ENCODE peak calls at places on chromosomes 5 and 9, in seven cellular contexts. O is upper lobe of left lung, X is A549, M is HCT116, W is heart left ventricle, H is IMR-90, V is ovary. A is an unnamed sample. For H3K4me1, the result is how much of the 10 kb centered on the place peaks cover.

GRCh38 chr9:99253772-99254431 is 31.8 kb downstream of the SEC61B start:
- DNase-seq in X (no peak), W (no peak), M (no peak), O (no peak), H (no peak), V (no peak), A (no peak)

GRCh38 chr5:41927604-41928003 is 2.5 kb downstream of the FBXO4 start:
- DNase-seq in M (no peak), X (no peak), W (no peak), O (no peak), V (no peak), H (no peak), A (no peak)

GRCh38 chr5:171757853-171758535 is 27.6 kb upstream of the SMIM23 start:
- DNase-seq in O (no peak), W (no peak), M (peak), H (peak), V (no peak), X (peak), A (no peak)

GRCh38 chr9:94973491-94973941 is 247.0 kb downstream of the AOPEP start:
- DNase-seq in M (no peak), X (no peak), O (no peak), H (peak), W (no peak), V (no peak), A (no peak)

GRCh38 chr9:93071464-93071863 is 13.0 kb downstream of the SUSD3 start:
- DNase-seq in H (peak), X (peak), V (peak), O (no peak), W (no peak), M (peak), A (no peak)

GRCh38 chr9:104209387-104209786 is 115.3 kb downstream of the SMC2 start:
- DNase-seq in X (no peak), W (no peak), M (no peak), V (no peak), O (no peak), H (no peak), A (no peak)

GRCh38 chr9:95505676-95506437 is 10.9 kb downstream of the PTCH1 start:
- DNase-seq in H (peak), O (no peak), X (peak), W (peak), M (no peak), V (peak), A (no peak)

GRCh38 chr5:114362977-114363721 is 1.3 kb downstream of the KCNN2 start:
- DNase-seq in X (peak), W (no peak), O (no peak), V (peak), M (no peak), H (peak), A (no peak)

GRCh38 chr5:94524841-94525697 is 93.3 kb downstream of the KIAA0825 start:
- DNase-seq in X (peak), V (no peak), W (no peak), O (no peak), H (peak), M (peak), A (no peak)

GRCh38 chr9:117734082-117734481 is 29.9 kb downstream of the TLR4 start:
- DNase-seq in W (no peak), M (no peak), X (no peak), O (no peak), H (no peak), V (no peak), A (no peak)

GRCh38 chr9:21996438-21996837 is 1.8 kb downstream of the CDKN2B-AS1 start:
- DNase-seq in W (no peak), V (no peak), O (no peak), H (no peak), M (no peak), X (no peak), A (no peak)

GRCh38 chr5:122153230-122153629 is 23.9 kb downstream of the ZNF474 start:
- DNase-seq in H (peak), V (no peak), W (no peak), X (no peak), O (no peak), M (no peak), A (no peak)

GRCh38 chr9:2639786-2640185 is 18.2 kb downstream of the VLDLR start:
- DNase-seq in M (no peak), V (no peak), H (no peak), X (no peak), O (no peak), W (no peak), A (no peak)

GRCh38 chr5:132456553-132457361 is 33.8 kb downstream of the IRF1 start:
- DNase-seq in M (no peak), W (peak), H (no peak), O (peak), V (no peak), X (no peak), A (no peak)

GRCh38 chr5:112479418-112479817 is 60.3 kb upstream of the EPB41L4A start:
- DNase-seq in M (no peak), O (no peak), W (no peak), V (no peak), X (no peak), H (peak), A (no peak)

GRCh38 chr5:131265318-131265803 is 1.5 kb downstream of the CDC42SE2 start:
- DNase-seq in X (peak), O (no peak), V (no peak), M (peak), H (peak), W (no peak), A (no peak)

GRCh38 chr5:83563631-83564030 is 92.1 kb downstream of the VCAN start:
- DNase-seq in W (no peak), V (no peak), X (no peak), O (no peak), H (no peak), M (no peak), A (no peak)

GRCh38 chr9:114925672-114926071 is 4.7 kb downstream of the TNFSF8 start:
- DNase-seq in V (no peak), H (no peak), M (no peak), W (no peak), X (no peak), O (no peak), A (no peak)

GRCh38 chr5:24245821-24246220 is 399.0 kb downstream of the CDH10 start:
- DNase-seq in O (no peak), W (no peak), X (no peak), H (no peak), V (no peak), M (no peak), A (no peak)

GRCh38 chr5:59356813-59357381 is 536.6 kb downstream of the PDE4D start:
- DNase-seq in M (no peak), X (peak), O (peak), H (no peak), W (peak), V (peak), A (no peak)

GRCh38 chr9:33708441-33708840 is 86.9 kb upstream of the PRSS3 start:
- DNase-seq in W (no peak), H (no peak), M (no peak), V (no peak), O (no peak), X (no peak), A (no peak)

GRCh38 chr9:72897069-72897649 is 55.7 kb downstream of the ALDH1A1 start:
- DNase-seq in M (no peak), O (no peak), V (no peak), W (no peak), H (no peak), X (no peak), A (no peak)

GRCh38 chr9:83625120-83625710 is 2.3 kb downstream of the IDNK start:
- DNase-seq in W (no peak), X (no peak), H (no peak), O (no peak), V (no peak), M (no peak), A (no peak)

GRCh38 chr9:114107286-114108001 is 8.4 kb upstream of the KIF12 start:
- DNase-seq in X (no peak), H (no peak), M (no peak), V (no peak), W (no peak), O (no peak), A (no peak)

GRCh38 chr9:61670616-61671015 is 480.8 kb downstream of the SPATA31A7 start:
- DNase-seq in H (no peak), O (no peak), W (no peak), X (no peak), M (no peak), V (no peak), A (peak)

GRCh38 chr5:168947212-168947868 is 353.6 kb downstream of the SLIT3 start:
- DNase-seq in W (no peak), M (no peak), O (peak), H (peak), V (peak), X (peak), A (no peak)

GRCh38 chr5:164663223-164663989 is 1158.0 kb downstream of the MAT2B start:
- DNase-seq in W (no peak), O (no peak), X (no peak), H (peak), V (no peak), M (no peak), A (no peak)

GRCh38 chr9:81076131-81076530 is 613.2 kb downstream of the TLE1 start:
- DNase-seq in H (no peak), M (no peak), V (no peak), W (no peak), O (no peak), X (no peak), A (no peak)

GRCh38 chr5:41772071-41772470 is 98.2 kb downstream of the OXCT1 start:
- DNase-seq in O (no peak), H (peak), M (no peak), X (no peak), W (no peak), V (no peak), A (no peak)

GRCh38 chr9:26604076-26604662 is 288.4 kb downstream of the CAAP1 start:
- DNase-seq in W (no peak), M (no peak), V (no peak), H (no peak), O (no peak), X (no peak), A (no peak)

GRCh38 chr9:136581614-136582447 is 36.0 kb upstream of the NOTCH1 start:
- DNase-seq in H (no peak), W (no peak), X (no peak), O (no peak), V (no peak), M (no peak), A (no peak)

GRCh38 chr9:94639045-94639995 is at the start of gene FBP1:
- DNase-seq in O (peak), W (peak), H (no peak), M (no peak), V (peak), X (no peak), A (no peak)

GRCh38 chr5:136734638-136735037 is 369.3 kb upstream of the TRPC7 start:
- DNase-seq in X (no peak), O (no peak), W (no peak), M (no peak), V (no peak), H (no peak), A (no peak)

GRCh38 chr5:68379275-68380026 is 163.9 kb downstream of the PIK3R1 start:
- DNase-seq in X (no peak), O (no peak), V (no peak), W (no peak), H (no peak), M (no peak), A (no peak)

GRCh38 chr9:35726876-35727438 is 5.0 kb downstream of the TLN1 start:
- DNase-seq in V (no peak), W (peak), M (no peak), O (peak), H (peak), X (peak), A (no peak)
- H3K4me1 ChIP-seq in V (under half), W (half or more), M (under half), O (half or more), H (under half), X (under half), A (half or more)

GRCh38 chr5:434443-435146 is 8.4 kb upstream of the EXOC3 start:
- DNase-seq in V (peak), O (no peak), H (no peak), X (no peak), M (no peak), W (no peak), A (no peak)

GRCh38 chr5:435156-435790 is 7.7 kb upstream of the EXOC3 start:
- DNase-seq in H (no peak), W (no peak), X (no peak), M (no peak), V (peak), O (no peak), A (no peak)

GRCh38 chr5:437281-437771 is 5.7 kb upstream of the EXOC3 start:
- DNase-seq in X (no peak), O (no peak), H (no peak), M (no peak), W (no peak), V (no peak), A (no peak)

GRCh38 chr5:436641-436975 is 6.4 kb upstream of the EXOC3 start:
- DNase-seq in H (no peak), X (no peak), O (no peak), W (no peak), M (no peak), V (no peak), A (no peak)

GRCh38 chr5:435961-436640 is 6.9 kb upstream of the EXOC3 start:
- DNase-seq in M (no peak), O (no peak), W (no peak), X (peak), H (peak), V (no peak), A (no peak)
- TF ChIP-seq POLR2A in M (no peak), O (no peak), W (no peak), X (no peak), H (no peak), V (no peak), A (no peak)

DNA sequence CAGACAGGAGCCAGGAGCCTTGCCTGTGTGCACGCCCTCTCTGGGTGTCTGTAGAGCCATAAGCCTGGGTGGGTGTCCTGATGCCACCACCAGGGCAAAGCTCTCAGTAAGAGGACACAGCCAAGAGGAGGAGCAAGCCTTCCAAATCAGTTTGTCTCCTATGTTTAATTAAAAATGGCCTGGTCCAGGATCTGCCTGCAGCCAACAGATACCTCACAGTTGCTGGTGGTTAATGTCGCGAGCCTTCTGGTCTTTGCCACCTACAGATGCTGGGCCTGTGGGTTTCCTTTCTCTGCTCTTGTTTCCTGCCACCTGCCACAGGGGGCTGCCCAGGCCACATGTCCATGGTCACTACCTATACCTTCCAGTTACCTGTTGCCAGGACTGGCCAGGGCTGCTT is 56.9 kb downstream of the SYK start:
- DNase-seq in O (no peak), H (no peak), W (peak), X (no peak), V (no peak), M (no peak), A (no peak)
- H3K4me1 ChIP-seq in O (under half), H (under half), W (under half), X (under half), V (under half), M (under half), A (under half)

GRCh38 chr5:126448720-126449119 is 25.5 kb downstream of the GRAMD2B start:
- DNase-seq in O (no peak), W (no peak), X (no peak), V (no peak), M (no peak), H (no peak), A (no peak)

GRCh38 chr5:126452477-126452876 is 29.3 kb downstream of the GRAMD2B start:
- DNase-seq in W (no peak), M (no peak), V (no peak), O (no peak), X (no peak), H (peak), A (no peak)

GRCh38 chr5:126450388-126450787 is 27.2 kb downstream of the GRAMD2B start:
- DNase-seq in X (no peak), V (no peak), W (no peak), H (no peak), M (no peak), O (no peak), A (no peak)

GRCh38 chr5:126450895-126451294 is 27.7 kb downstream of the GRAMD2B start:
- DNase-seq in V (no peak), W (no peak), X (no peak), H (no peak), M (no peak), O (no peak), A (no peak)

DNA sequence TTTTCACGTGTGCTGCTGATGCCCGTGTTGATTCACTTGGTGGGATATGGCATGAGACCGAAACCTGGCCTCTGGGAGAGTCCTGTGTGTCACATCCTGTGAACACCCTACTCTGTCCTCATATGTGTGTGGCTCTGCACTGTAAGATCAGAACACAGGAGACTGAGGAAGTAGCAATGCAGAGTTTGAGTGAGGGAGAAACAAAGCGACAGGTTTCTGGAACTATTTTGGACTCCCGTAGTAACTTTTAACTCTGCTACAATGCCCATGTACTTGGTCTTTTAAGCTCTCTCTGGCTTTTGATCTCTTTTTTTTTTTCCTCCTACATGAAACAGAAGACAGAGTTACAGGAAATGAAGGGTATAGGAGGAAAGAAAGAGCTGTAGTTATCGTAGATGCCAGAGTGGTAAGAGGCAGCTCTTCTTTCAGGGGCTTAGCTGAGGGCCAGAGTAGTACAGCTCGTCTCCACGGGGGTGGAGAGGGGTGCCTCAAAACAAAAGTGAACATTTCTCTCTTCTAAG is 26.6 kb downstream of the GRAMD2B start:
- DNase-seq in H (peak), M (no peak), X (no peak), V (no peak), W (no peak), O (peak), A (no peak)
- TF ChIP-seq POLR2A in H (peak), M (no peak), X (no peak), V (no peak), W (peak), O (peak), A (peak)

GRCh38 chr9:122346478-122347347 is 24.1 kb upstream of the PTGS1 start:
- DNase-seq in H (no peak), V (peak), X (no peak), O (peak), W (peak), M (no peak), A (no peak)
- H3K4me1 ChIP-seq in H (under half), V (under half), X (under half), O (under half), W (under half), M (under half), A (under half)

GRCh38 chr5:81852277-81853004 is 101.5 kb upstream of the SSBP2 start:
- DNase-seq in V (peak), M (peak), O (peak), H (peak), W (peak), X (peak), A (no peak)

GRCh38 chr5:81850494-81850893 is 99.6 kb upstream of the SSBP2 start:
- DNase-seq in H (peak), W (peak), O (no peak), M (no peak), V (peak), X (no peak), A (no peak)

GRCh38 chr5:81853005-81853357 is 102.1 kb upstream of the SSBP2 start:
- DNase-seq in W (no peak), M (no peak), O (no peak), V (no peak), H (no peak), X (no peak), A (no peak)

GRCh38 chr5:81850932-81851331 is 100.0 kb upstream of the SSBP2 start:
- DNase-seq in V (no peak), W (no peak), X (no peak), O (no peak), H (no peak), M (no peak), A (no peak)

DNA sequence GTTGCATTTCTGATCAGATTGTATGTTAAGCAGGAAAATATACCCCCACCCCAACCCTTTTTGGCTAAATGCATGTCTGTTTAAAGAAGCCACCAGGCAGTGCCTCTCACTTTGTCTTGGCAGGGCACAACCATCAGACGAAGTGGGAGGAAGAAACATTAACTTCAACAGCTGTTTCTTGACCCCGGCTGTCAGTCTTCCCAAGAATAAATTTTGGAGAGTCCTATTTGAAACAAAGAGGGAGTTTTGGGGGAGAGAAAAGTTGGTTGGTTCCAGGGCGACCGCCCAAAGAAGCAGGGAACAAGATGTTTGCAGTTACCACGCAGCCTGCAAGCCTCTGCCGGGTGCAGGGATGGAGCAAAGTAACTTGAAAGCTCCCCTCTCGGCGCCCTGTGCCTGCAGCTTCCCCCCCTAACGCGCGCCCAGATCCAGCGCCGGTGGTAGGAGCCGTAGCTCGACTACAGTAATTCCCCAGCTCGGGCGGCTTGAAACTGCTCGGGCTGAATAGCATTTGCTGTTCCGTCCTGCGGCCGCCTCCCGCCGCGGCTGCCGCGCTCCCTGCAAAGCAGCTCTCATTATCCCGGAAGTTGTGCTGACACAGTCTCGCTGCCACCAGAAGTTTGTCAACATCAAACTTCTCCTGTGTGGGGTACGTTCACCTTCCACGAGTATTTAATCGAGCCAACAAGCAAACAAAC is 100.7 kb upstream of the SSBP2 start:
- DNase-seq in M (peak), W (peak), X (peak), O (peak), H (peak), V (peak), A (peak)
- TF ChIP-seq POLR2A in M (peak), W (peak), X (no peak), O (peak), H (no peak), V (no peak), A (no peak)

GRCh38 chr9:128145951-128146351 is 3.3 kb upstream of the LCN2 start:
- DNase-seq in H (no peak), X (no peak), W (peak), O (no peak), M (no peak), V (no peak), A (no peak)
- H3K4me1 ChIP-seq in H (under half), X (under half), W (under half), O (under half), M (under half), V (under half), A (under half)